ENCODE peak calls at places on chromosomes 12 and 14, in six cellular contexts. One of them, this sample, is unnamed.

GRCh38 chr14:23162800-23163199 is 20.7 kb downstream of the SLC7A8 start:
- DNase-seq in anterior cingulate cortex: no peak
- DNase-seq in Kasumi-1: peak; percentile 45
- DNase-seq in aorta: no peak
- DNase-seq in NCI-H1436 treated with DMSO at 0.1 percent for 48 hours: no peak
- DNase-seq in HT1080: no peak
- DNase-seq in this sample: no peak

GRCh38 chr12:91608562-91608961 is 425.9 kb upstream of the DCN start:
- DNase-seq in aorta: no peak
- DNase-seq in NCI-H1436 treated with DMSO at 0.1 percent for 48 hours: no peak
- DNase-seq in anterior cingulate cortex: no peak
- DNase-seq in Kasumi-1: no peak
- DNase-seq in HT1080: no peak
- DNase-seq in this sample: no peak

GRCh38 chr12:15590180-15590826 is 198.9 kb downstream of the EPS8 start:
- DNase-seq in NCI-H1436 treated with DMSO at 0.1 percent for 48 hours: peak; percentile 3
- DNase-seq in HT1080: peak; percentile 70
- DNase-seq in Kasumi-1: peak; percentile 64
- DNase-seq in anterior cingulate cortex: peak; percentile 82
- DNase-seq in aorta: peak; percentile 49
- DNase-seq in this sample: peak; percentile 83

GRCh38 chr14:55605793-55606192 is 25.8 kb downstream of the KTN1 start:
- DNase-seq in anterior cingulate cortex: no peak
- DNase-seq in Kasumi-1: no peak
- DNase-seq in aorta: no peak
- DNase-seq in HT1080: peak; percentile 32
- DNase-seq in NCI-H1436 treated with DMSO at 0.1 percent for 48 hours: no peak
- DNase-seq in this sample: no peak

GRCh38 chr14:33693237-33693636 is 257.6 kb downstream of the EGLN3 start:
- DNase-seq in anterior cingulate cortex: no peak
- DNase-seq in NCI-H1436 treated with DMSO at 0.1 percent for 48 hours: no peak
- DNase-seq in HT1080: no peak
- DNase-seq in Kasumi-1: no peak
- DNase-seq in aorta: no peak
- DNase-seq in this sample: no peak

GRCh38 chr12:241266-241665 is 21.4 kb downstream of the SLC6A13 start:
- DNase-seq in anterior cingulate cortex: no peak
- DNase-seq in aorta: no peak
- DNase-seq in HT1080: no peak
- DNase-seq in NCI-H1436 treated with DMSO at 0.1 percent for 48 hours: no peak
- DNase-seq in Kasumi-1: no peak
- DNase-seq in this sample: no peak

GRCh38 chr14:99546230-99546879 is 57.7 kb downstream of the CCDC85C start:
- DNase-seq in HT1080: no peak
- DNase-seq in anterior cingulate cortex: no peak
- DNase-seq in NCI-H1436 treated with DMSO at 0.1 percent for 48 hours: no peak
- DNase-seq in Kasumi-1: no peak
- DNase-seq in aorta: no peak
- DNase-seq in this sample: no peak

GRCh38 chr12:16610006-16610520 is 4.1 kb upstream of the LMO3 start:
- DNase-seq in Kasumi-1: no peak
- DNase-seq in aorta: no peak
- DNase-seq in HT1080: no peak
- DNase-seq in NCI-H1436 treated with DMSO at 0.1 percent for 48 hours: no peak
- DNase-seq in anterior cingulate cortex: peak; percentile 30
- DNase-seq in this sample: no peak

GRCh38 chr12:58917699-58918334 is 2.5 kb downstream of the LRIG3 start:
- DNase-seq in anterior cingulate cortex: no peak
- DNase-seq in HT1080: no peak
- DNase-seq in NCI-H1436 treated with DMSO at 0.1 percent for 48 hours: no peak
- DNase-seq in aorta: no peak
- DNase-seq in Kasumi-1: no peak
- DNase-seq in this sample: no peak

GRCh38 chr14:100192672-100193416 is 33.4 kb upstream of the DEGS2 start:
- DNase-seq in NCI-H1436 treated with DMSO at 0.1 percent for 48 hours: peak; percentile 91
- DNase-seq in Kasumi-1: peak; percentile 94
- DNase-seq in HT1080: peak; percentile 97
- DNase-seq in aorta: peak; percentile 99
- DNase-seq in anterior cingulate cortex: peak; percentile 98
- DNase-seq in this sample: peak; percentile 99

GRCh38 chr14:96164861-96165490 is 39.7 kb upstream of the BDKRB2 start:
- DNase-seq in anterior cingulate cortex: no peak
- DNase-seq in aorta: no peak
- DNase-seq in Kasumi-1: no peak
- DNase-seq in HT1080: no peak
- DNase-seq in NCI-H1436 treated with DMSO at 0.1 percent for 48 hours: no peak
- DNase-seq in this sample: no peak

This sample was measured in head of caudate nucleus.